ENCODE peak calls at places on chromosome 20, in seven cellular contexts. One of them, this sample, is unnamed.

GRCh38 chr20:51452091-51452613 is 90.4 kb downstream of the NFATC2 start:
- DNase-seq in fibroblast of lung: no peak
- DNase-seq in aorta: no peak
- DNase-seq in CD8-positive, alpha-beta T cell: no peak
- DNase-seq in SK-N-SH: no peak
- DNase-seq in adrenal gland: no peak
- DNase-seq in HL-60: no peak
- DNase-seq in this sample: no peak

GRCh38 chr20:49384437-49385434 is 97.7 kb downstream of the KCNB1 start:
- DNase-seq in fibroblast of lung: peak
- DNase-seq in aorta: peak
- DNase-seq in CD8-positive, alpha-beta T cell: peak
- DNase-seq in SK-N-SH: peak
- DNase-seq in adrenal gland: peak
- DNase-seq in HL-60: peak
- DNase-seq in this sample: peak

GRCh38 chr20:19874328-19874727 is 116.3 kb downstream of the RIN2 start:
- DNase-seq in fibroblast of lung: no peak
- DNase-seq in aorta: no peak
- DNase-seq in CD8-positive, alpha-beta T cell: no peak
- DNase-seq in SK-N-SH: no peak
- DNase-seq in adrenal gland: no peak
- DNase-seq in HL-60: no peak
- DNase-seq in this sample: no peak

GRCh38 chr20:16647875-16648597 is 74.8 kb upstream of the KIF16B start:
- DNase-seq in fibroblast of lung: no peak
- DNase-seq in aorta: no peak
- DNase-seq in CD8-positive, alpha-beta T cell: no peak
- DNase-seq in SK-N-SH: peak
- DNase-seq in adrenal gland: no peak
- DNase-seq in HL-60: no peak
- DNase-seq in this sample: no peak

GRCh38 chr20:58148891-58149290 is 79.6 kb downstream of the ANKRD60 start:
- DNase-seq in fibroblast of lung: no peak
- DNase-seq in aorta: peak
- DNase-seq in CD8-positive, alpha-beta T cell: no peak
- DNase-seq in SK-N-SH: no peak
- DNase-seq in adrenal gland: no peak
- DNase-seq in HL-60: no peak
- DNase-seq in this sample: no peak

GRCh38 chr20:39144757-39145156 is 182.6 kb downstream of the DHX35 start:
- DNase-seq in fibroblast of lung: no peak
- DNase-seq in aorta: no peak
- DNase-seq in CD8-positive, alpha-beta T cell: no peak
- DNase-seq in SK-N-SH: no peak
- DNase-seq in adrenal gland: no peak
- DNase-seq in HL-60: no peak
- DNase-seq in this sample: no peak

GRCh38 chr20:35433337-35433736 is 4.7 kb downstream of the GDF5 start:
- DNase-seq in fibroblast of lung: no peak
- DNase-seq in aorta: no peak
- DNase-seq in CD8-positive, alpha-beta T cell: no peak
- DNase-seq in SK-N-SH: no peak
- DNase-seq in adrenal gland: no peak
- DNase-seq in HL-60: no peak
- DNase-seq in this sample: no peak

GRCh38 chr20:36455972-36456625 is 85.2 kb upstream of the MYL9 start:
- DNase-seq in fibroblast of lung: no peak
- DNase-seq in aorta: no peak
- DNase-seq in CD8-positive, alpha-beta T cell: no peak
- DNase-seq in SK-N-SH: no peak
- DNase-seq in adrenal gland: no peak
- DNase-seq in HL-60: no peak
- DNase-seq in this sample: no peak

GRCh38 chr20:3900187-3900604 is 11.0 kb downstream of the PANK2 start:
- DNase-seq in fibroblast of lung: peak
- DNase-seq in aorta: no peak
- DNase-seq in CD8-positive, alpha-beta T cell: no peak
- DNase-seq in SK-N-SH: no peak
- DNase-seq in adrenal gland: no peak
- DNase-seq in HL-60: no peak
- DNase-seq in this sample: no peak

GRCh38 chr20:53480913-53481312 is 112.7 kb downstream of the ZNF217 start:
- DNase-seq in fibroblast of lung: no peak
- DNase-seq in aorta: no peak
- DNase-seq in CD8-positive, alpha-beta T cell: no peak
- DNase-seq in SK-N-SH: no peak
- DNase-seq in adrenal gland: no peak
- DNase-seq in HL-60: no peak
- DNase-seq in this sample: no peak

GRCh38 chr20:45359406-45360148 is 3.4 kb upstream of the SYS1 start:
- DNase-seq in fibroblast of lung: peak
- DNase-seq in aorta: no peak
- DNase-seq in CD8-positive, alpha-beta T cell: no peak
- DNase-seq in SK-N-SH: no peak
- DNase-seq in adrenal gland: no peak
- DNase-seq in HL-60: no peak
- DNase-seq in this sample: no peak

GRCh38 chr20:25285091-25285647 is 37.3 kb downstream of the PYGB start:
- DNase-seq in fibroblast of lung: no peak
- DNase-seq in aorta: peak
- DNase-seq in CD8-positive, alpha-beta T cell: no peak
- DNase-seq in SK-N-SH: no peak
- DNase-seq in adrenal gland: peak
- DNase-seq in HL-60: no peak
- DNase-seq in this sample: peak

GRCh38 chr20:45983279-45983743 is 11.3 kb upstream of the ZNF335 start:
- DNase-seq in fibroblast of lung: no peak
- DNase-seq in aorta: peak
- DNase-seq in CD8-positive, alpha-beta T cell: no peak
- DNase-seq in SK-N-SH: no peak
- DNase-seq in adrenal gland: no peak
- DNase-seq in HL-60: no peak
- DNase-seq in this sample: peak

GRCh38 chr20:53677447-53678314 is 84.0 kb upstream of the ZNF217 start:
- DNase-seq in fibroblast of lung: peak
- DNase-seq in aorta: no peak
- DNase-seq in CD8-positive, alpha-beta T cell: peak
- DNase-seq in SK-N-SH: no peak
- DNase-seq in adrenal gland: no peak
- DNase-seq in HL-60: peak
- DNase-seq in this sample: peak

GRCh38 chr20:20073851-20074252 is 21.5 kb downstream of the CFAP61 start:
- DNase-seq in fibroblast of lung: no peak
- DNase-seq in aorta: no peak
- DNase-seq in CD8-positive, alpha-beta T cell: no peak
- DNase-seq in SK-N-SH: no peak
- DNase-seq in adrenal gland: no peak
- DNase-seq in HL-60: no peak
- DNase-seq in this sample: no peak

GRCh38 chr20:4613184-4613583 is 108.5 kb upstream of the PRND start:
- DNase-seq in fibroblast of lung: peak
- DNase-seq in aorta: no peak
- DNase-seq in CD8-positive, alpha-beta T cell: no peak
- DNase-seq in SK-N-SH: no peak
- DNase-seq in adrenal gland: no peak
- DNase-seq in HL-60: no peak
- DNase-seq in this sample: no peak

GRCh38 chr20:13202553-13202952 is 18.5 kb upstream of the ISM1 start:
- DNase-seq in fibroblast of lung: no peak
- DNase-seq in aorta: no peak
- DNase-seq in CD8-positive, alpha-beta T cell: no peak
- DNase-seq in SK-N-SH: no peak
- DNase-seq in adrenal gland: no peak
- DNase-seq in HL-60: no peak
- DNase-seq in this sample: no peak

GRCh38 chr20:49273696-49274277 is 4.1 kb downstream of the ZNFX1 start:
- DNase-seq in fibroblast of lung: no peak
- DNase-seq in aorta: no peak
- DNase-seq in CD8-positive, alpha-beta T cell: no peak
- DNase-seq in SK-N-SH: no peak
- DNase-seq in adrenal gland: no peak
- DNase-seq in HL-60: no peak
- DNase-seq in this sample: no peak

GRCh38 chr20:49515588-49515987 is 33.1 kb upstream of the KCNB1 start:
- DNase-seq in fibroblast of lung: no peak
- DNase-seq in aorta: no peak
- DNase-seq in CD8-positive, alpha-beta T cell: no peak
- DNase-seq in SK-N-SH: no peak
- DNase-seq in adrenal gland: no peak
- DNase-seq in HL-60: no peak
- DNase-seq in this sample: no peak

GRCh38 chr20:11172881-11173280 is 499.1 kb upstream of the JAG1 start:
- DNase-seq in fibroblast of lung: no peak
- DNase-seq in aorta: no peak
- DNase-seq in CD8-positive, alpha-beta T cell: no peak
- DNase-seq in SK-N-SH: no peak
- DNase-seq in adrenal gland: no peak
- DNase-seq in HL-60: no peak
- DNase-seq in this sample: no peak
- H3K4me3 ChIP-seq in fibroblast of lung: no peak
- H3K4me3 ChIP-seq in aorta: no peak
- H3K4me3 ChIP-seq in CD8-positive, alpha-beta T cell: no peak
- H3K4me3 ChIP-seq in SK-N-SH: no peak
- H3K4me3 ChIP-seq in adrenal gland: no peak
- H3K4me3 ChIP-seq in HL-60: no peak
- H3K4me3 ChIP-seq in this sample: no peak

GRCh38 chr20:62928246-62928939 is 2.1 kb upstream of the DIDO1 start:
- DNase-seq in fibroblast of lung: no peak
- DNase-seq in aorta: peak
- DNase-seq in CD8-positive, alpha-beta T cell: no peak
- DNase-seq in SK-N-SH: no peak
- DNase-seq in adrenal gland: no peak
- DNase-seq in HL-60: no peak
- DNase-seq in this sample: peak
- H3K4me3 ChIP-seq in fibroblast of lung: peak
- H3K4me3 ChIP-seq in aorta: no peak
- H3K4me3 ChIP-seq in CD8-positive, alpha-beta T cell: peak
- H3K4me3 ChIP-seq in SK-N-SH: no peak
- H3K4me3 ChIP-seq in adrenal gland: no peak
- H3K4me3 ChIP-seq in HL-60: peak
- H3K4me3 ChIP-seq in this sample: peak

GRCh38 chr20:2171266-2171790 is 69.7 kb downstream of the STK35 start:
- DNase-seq in fibroblast of lung: no peak
- DNase-seq in aorta: peak
- DNase-seq in CD8-positive, alpha-beta T cell: no peak
- DNase-seq in SK-N-SH: no peak
- DNase-seq in adrenal gland: no peak
- DNase-seq in HL-60: no peak
- DNase-seq in this sample: no peak

GRCh38 chr20:2169456-2170088 is 67.9 kb downstream of the STK35 start:
- DNase-seq in fibroblast of lung: no peak
- DNase-seq in aorta: no peak
- DNase-seq in CD8-positive, alpha-beta T cell: no peak
- DNase-seq in SK-N-SH: no peak
- DNase-seq in adrenal gland: no peak
- DNase-seq in HL-60: no peak
- DNase-seq in this sample: no peak

GRCh38 chr20:2173186-2173585 is 71.6 kb downstream of the STK35 start:
- DNase-seq in fibroblast of lung: no peak
- DNase-seq in aorta: no peak
- DNase-seq in CD8-positive, alpha-beta T cell: no peak
- DNase-seq in SK-N-SH: no peak
- DNase-seq in adrenal gland: no peak
- DNase-seq in HL-60: no peak
- DNase-seq in this sample: no peak

GRCh38 chr20:2174067-2174466 is 72.4 kb downstream of the STK35 start:
- DNase-seq in fibroblast of lung: no peak
- DNase-seq in aorta: no peak
- DNase-seq in CD8-positive, alpha-beta T cell: no peak
- DNase-seq in SK-N-SH: no peak
- DNase-seq in adrenal gland: no peak
- DNase-seq in HL-60: no peak
- DNase-seq in this sample: no peak

GRCh38 chr20:2172305-2173175 is 70.9 kb downstream of the STK35 start:
- DNase-seq in fibroblast of lung: peak
- DNase-seq in aorta: peak
- DNase-seq in CD8-positive, alpha-beta T cell: peak
- DNase-seq in SK-N-SH: peak
- DNase-seq in adrenal gland: peak
- DNase-seq in HL-60: peak
- DNase-seq in this sample: peak
- H3K4me3 ChIP-seq in fibroblast of lung: no peak
- H3K4me3 ChIP-seq in aorta: no peak
- H3K4me3 ChIP-seq in CD8-positive, alpha-beta T cell: no peak
- H3K4me3 ChIP-seq in SK-N-SH: no peak
- H3K4me3 ChIP-seq in adrenal gland: no peak
- H3K4me3 ChIP-seq in HL-60: no peak
- H3K4me3 ChIP-seq in this sample: peak

DNA sequence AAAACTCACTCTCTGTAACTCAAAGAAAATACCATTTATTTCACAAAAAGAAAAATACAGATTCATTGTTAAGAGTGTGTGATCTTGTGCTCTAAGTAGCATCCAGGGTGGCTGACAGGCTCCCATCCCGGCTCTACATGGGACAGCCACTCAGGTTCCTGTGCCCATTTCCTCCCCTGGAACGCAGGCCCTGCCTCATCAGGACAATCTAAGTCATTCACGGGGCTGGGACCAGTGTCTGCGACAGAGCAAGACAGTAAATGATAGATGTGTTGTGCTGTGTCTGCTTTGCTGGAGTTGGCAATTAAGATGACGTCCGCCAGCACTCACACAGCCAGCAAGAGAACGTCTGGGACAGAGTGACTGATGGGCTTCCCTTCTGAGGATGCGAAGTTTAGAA is 6.9 kb upstream of the FAM209A start:
- DNase-seq in fibroblast of lung: no peak
- DNase-seq in aorta: no peak
- DNase-seq in CD8-positive, alpha-beta T cell: no peak
- DNase-seq in SK-N-SH: no peak
- DNase-seq in adrenal gland: no peak
- DNase-seq in HL-60: no peak
- DNase-seq in this sample: no peak
- H3K4me3 ChIP-seq in fibroblast of lung: no peak
- H3K4me3 ChIP-seq in aorta: no peak
- H3K4me3 ChIP-seq in CD8-positive, alpha-beta T cell: no peak
- H3K4me3 ChIP-seq in SK-N-SH: no peak
- H3K4me3 ChIP-seq in adrenal gland: no peak
- H3K4me3 ChIP-seq in HL-60: no peak
- H3K4me3 ChIP-seq in this sample: no peak

DNA sequence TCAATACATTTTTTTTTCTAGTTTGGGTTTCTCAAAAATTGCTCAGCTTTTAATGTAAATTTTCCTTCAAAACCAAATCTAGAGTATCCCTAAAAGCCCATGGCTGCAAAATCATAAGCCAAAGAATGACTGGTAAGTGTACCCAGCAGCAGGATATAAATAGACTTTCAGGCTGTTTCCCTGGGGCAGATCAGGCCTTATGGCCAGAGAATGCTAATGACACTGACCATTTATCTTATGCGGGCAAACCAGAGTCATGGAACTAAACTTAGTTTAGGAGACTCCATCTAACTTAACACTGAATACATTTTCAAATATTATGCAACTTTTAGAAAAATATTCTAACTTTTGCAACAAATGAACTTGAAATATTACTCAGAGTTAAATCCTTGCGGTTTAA is 7.4 kb downstream of the OSER1 start:
- DNase-seq in fibroblast of lung: peak
- DNase-seq in aorta: no peak
- DNase-seq in CD8-positive, alpha-beta T cell: no peak
- DNase-seq in SK-N-SH: no peak
- DNase-seq in adrenal gland: no peak
- DNase-seq in HL-60: no peak
- DNase-seq in this sample: no peak
- H3K4me3 ChIP-seq in fibroblast of lung: no peak
- H3K4me3 ChIP-seq in aorta: no peak
- H3K4me3 ChIP-seq in CD8-positive, alpha-beta T cell: no peak
- H3K4me3 ChIP-seq in SK-N-SH: no peak
- H3K4me3 ChIP-seq in adrenal gland: no peak
- H3K4me3 ChIP-seq in HL-60: no peak
- H3K4me3 ChIP-seq in this sample: no peak

This sample was measured in H7.